ENCODE peak calls at places on chromosomes 16 and 17, in six cellular contexts. M, P, W, T, D and A are unnamed samples.
A peak's percentile ranks its signal among the peaks of the same experiment; 100 is the strongest.

GRCh38 chr16:4376126-4376819 is 4.6 kb downstream of the VASN start:
- DNase-seq in M (no peak), P (peak; percentile 71), W (no peak), T (no peak), D (no peak), A (no peak)

GRCh38 chr16:86882586-86883280 is 304.4 kb downstream of the FOXL1 start:
- DNase-seq in M (no peak), P (no peak), W (no peak), T (no peak), D (no peak), A (no peak)

GRCh38 chr16:66979011-66979717 is 9.2 kb upstream of the CES4A start:
- DNase-seq in M (no peak), P (no peak), W (no peak), T (peak; percentile 37), D (no peak), A (no peak)

GRCh38 chr17:45573915-45574314 is 83.4 kb upstream of the PLEKHM1 start:
- DNase-seq in M (no peak), P (no peak), W (no peak), T (no peak), D (no peak), A (no peak)

GRCh38 chr16:75305364-75306101 is 54.1 kb upstream of the BCAR1 start:
- DNase-seq in M (peak; percentile 100), P (peak; percentile 54), W (no peak), T (peak; percentile 90), D (peak; percentile 71), A (peak; percentile 91)

GRCh38 chr16:72985148-72985882 is 62.6 kb downstream of the ZFHX3 start:
- DNase-seq in M (no peak), P (no peak), W (no peak), T (no peak), D (no peak), A (no peak)

GRCh38 chr17:82388223-82388921 is 16.8 kb downstream of the UTS2R start:
- DNase-seq in M (no peak), P (peak; percentile 63), W (no peak), T (peak; percentile 40), D (no peak), A (no peak)

GRCh38 chr16:71627631-71628236 is 1.8 kb downstream of the MARVELD3 start:
- DNase-seq in M (no peak), P (peak; percentile 38), W (no peak), T (no peak), D (no peak), A (no peak)

GRCh38 chr17:59791603-59792457 is 84.4 kb downstream of the VMP1 start:
- DNase-seq in M (no peak), P (no peak), W (no peak), T (no peak), D (no peak), A (no peak)

GRCh38 chr17:79931517-79932309 is 92.5 kb upstream of the CBX4 start:
- DNase-seq in M (no peak), P (no peak), W (no peak), T (no peak), D (no peak), A (no peak)

GRCh38 chr17:1074886-1075665 is 78.1 kb downstream of the TIMM22 start:
- DNase-seq in M (no peak), P (no peak), W (no peak), T (no peak), D (no peak), A (no peak)

GRCh38 chr17:33375086-33375485 is 82.0 kb upstream of the ASIC2 start:
- DNase-seq in M (no peak), P (no peak), W (no peak), T (peak; percentile 11), D (no peak), A (no peak)

GRCh38 chr17:14581181-14581830 is 280.4 kb downstream of the HS3ST3B1 start:
- DNase-seq in M (no peak), P (no peak), W (no peak), T (no peak), D (no peak), A (no peak)

GRCh38 chr17:74832421-74832820 is 27.3 kb downstream of the GRIN2C start:
- DNase-seq in M (no peak), P (no peak), W (no peak), T (no peak), D (no peak), A (no peak)

GRCh38 chr17:78966123-78966813 is 13.5 kb downstream of the LGALS3BP start:
- DNase-seq in M (no peak), P (no peak), W (no peak), T (no peak), D (no peak), A (no peak)

GRCh38 chr17:66702106-66702936 is 132.6 kb upstream of the CACNG5 start:
- DNase-seq in M (no peak), P (no peak), W (no peak), T (no peak), D (no peak), A (no peak)

GRCh38 chr17:78839173-78839761 is 1.3 kb downstream of the USP36 start:
- DNase-seq in M (no peak), P (no peak), W (no peak), T (peak; percentile 15), D (no peak), A (no peak)

GRCh38 chr16:85916141-85916890 is 17.4 kb downstream of the IRF8 start:
- DNase-seq in M (no peak), P (no peak), W (no peak), T (peak; percentile 57), D (no peak), A (no peak)

GRCh38 chr17:80970044-80970761 is 21.4 kb upstream of the CHMP6 start:
- DNase-seq in M (no peak), P (peak; percentile 82), W (no peak), T (peak; percentile 34), D (no peak), A (peak; percentile 78)

GRCh38 chr17:77388384-77389306 is 247.9 kb downstream of the SEC14L1 start:
- DNase-seq in M (no peak), P (peak; percentile 83), W (no peak), T (no peak), D (no peak), A (no peak)

GRCh38 chr16:13957197-13958078 is 37.5 kb downstream of the ERCC4 start:
- DNase-seq in M (peak; percentile 86), P (peak; percentile 37), W (no peak), T (peak; percentile 81), D (peak; percentile 56), A (no peak)

GRCh38 chr17:32914181-32914580 is 13.8 kb upstream of the TMEM98 start:
- DNase-seq in M (no peak), P (no peak), W (no peak), T (no peak), D (no peak), A (no peak)

GRCh38 chr16:46855389-46855788 is 24.4 kb upstream of the C16orf87 start:
- DNase-seq in M (no peak), P (no peak), W (no peak), T (no peak), D (no peak), A (no peak)

GRCh38 chr16:46858151-46858550 is 26.0 kb upstream of the GPT2 start:
- DNase-seq in M (no peak), P (no peak), W (no peak), T (no peak), D (no peak), A (no peak)

GRCh38 chr16:46859719-46860152 is 24.4 kb upstream of the GPT2 start:
- DNase-seq in M (peak; percentile 83), P (no peak), W (no peak), T (peak; percentile 58), D (no peak), A (no peak)

GRCh38 chr16:46854846-46855245 is 23.9 kb upstream of the C16orf87 start:
- DNase-seq in M (no peak), P (no peak), W (no peak), T (no peak), D (no peak), A (no peak)

GRCh38 chr16:46857261-46857962 is 26.4 kb upstream of the C16orf87 start:
- DNase-seq in M (peak; percentile 26), P (peak; percentile 63), W (no peak), T (peak; percentile 23), D (no peak), A (peak; percentile 51)
- TF ChIP-seq JUND in M (no peak), P (no peak), W (no peak), T (no peak), D (no peak), A (no peak)

GRCh38 chr17:6569391-6570302 is 13.3 kb upstream of the PITPNM3 start:
- DNase-seq in M (no peak), P (no peak), W (peak; percentile 36), T (no peak), D (no peak), A (no peak)

GRCh38 chr17:6572997-6573396 is 16.6 kb upstream of the PITPNM3 start:
- DNase-seq in M (no peak), P (no peak), W (peak; percentile 41), T (no peak), D (no peak), A (no peak)

GRCh38 chr17:6570731-6571465 is 14.5 kb upstream of the PITPNM3 start:
- DNase-seq in M (no peak), P (no peak), W (peak; percentile 33), T (no peak), D (no peak), A (no peak)

GRCh38 chr17:6568186-6568758 is 11.9 kb upstream of the PITPNM3 start:
- DNase-seq in M (no peak), P (no peak), W (peak; percentile 45), T (no peak), D (no peak), A (no peak)

GRCh38 chr17:6567528-6568185 is 11.3 kb upstream of the PITPNM3 start:
- DNase-seq in M (no peak), P (peak; percentile 44), W (peak; percentile 57), T (no peak), D (no peak), A (peak; percentile 38)
- TF ChIP-seq JUND in M (no peak), P (no peak), W (no peak), T (no peak), D (no peak), A (no peak)

DNA sequence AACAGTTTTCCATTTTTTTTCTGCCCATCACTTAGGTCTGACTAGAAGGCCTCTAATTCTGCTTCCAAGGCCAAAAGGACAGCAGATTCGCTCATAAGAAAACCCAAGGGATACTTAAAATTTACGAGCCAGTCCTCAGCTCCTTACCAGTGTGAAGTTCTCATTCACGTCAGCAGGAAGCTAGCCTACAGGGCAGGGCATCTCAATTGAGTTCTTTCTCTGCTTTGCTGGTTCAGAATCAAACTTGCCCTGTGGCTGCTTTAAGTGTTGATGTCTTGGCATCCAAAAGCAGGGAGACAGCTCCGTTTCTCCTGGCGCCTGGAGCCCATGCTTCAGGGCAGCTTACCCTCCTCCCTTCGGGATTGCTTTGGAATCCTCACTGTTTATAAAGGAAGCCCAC is 136.0 kb downstream of the ANKFN1 start:
- DNase-seq in M (no peak), P (no peak), W (no peak), T (no peak), D (no peak), A (no peak)
- TF ChIP-seq JUND in M (no peak), P (no peak), W (no peak), T (no peak), D (no peak), A (no peak)

DNA sequence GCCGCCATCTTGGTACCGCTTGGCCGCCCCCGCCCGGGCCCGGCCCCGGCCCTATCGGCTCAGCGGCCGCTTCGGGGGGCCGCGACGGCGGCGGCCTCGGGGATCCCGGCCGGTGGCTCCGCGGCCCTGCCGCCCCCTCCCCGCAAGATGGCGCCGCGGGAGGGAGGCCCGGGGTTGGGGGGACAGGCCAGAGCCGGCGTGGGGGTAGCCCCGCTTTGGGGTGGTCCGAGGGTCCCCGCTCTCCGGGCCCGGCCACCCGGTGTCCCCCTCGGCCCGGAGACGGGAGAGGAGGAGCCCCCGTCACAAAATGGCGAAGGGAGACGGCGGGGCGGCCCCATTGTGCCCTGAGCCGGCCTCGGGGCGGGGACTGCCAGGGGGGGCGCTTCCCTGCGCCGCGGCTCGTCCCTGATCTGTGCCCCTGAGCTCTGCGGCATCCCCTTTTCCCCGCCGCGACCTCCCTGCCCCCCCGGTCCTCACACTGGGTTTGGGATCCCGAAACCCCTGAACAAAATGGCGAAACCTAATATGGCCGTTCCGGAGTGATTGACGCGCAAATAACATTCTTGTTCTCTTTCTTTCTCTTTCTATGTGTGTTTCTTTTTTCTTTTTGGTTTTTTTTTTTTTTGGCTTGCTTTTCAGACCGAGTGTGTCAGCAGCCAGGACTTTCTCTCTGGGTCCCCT is 978 bp downstream of the HAPSTR1 start:
- DNase-seq in M (no peak), P (peak; percentile 73), W (peak; percentile 75), T (peak; percentile 47), D (no peak), A (no peak)
- TF ChIP-seq JUND in M (no peak), P (no peak), W (no peak), T (no peak), D (no peak), A (no peak)